ENCODE peak calls at places on chromosomes 2 and 18, in seven cellular contexts. U is AG09309; O is stimulated activated CD4-positive, alpha-beta T cell treated with anti-CD3 and anti-CD28 coated beads, TNF-alpha, amount 100 ng/mL, for 4 hours; W is pons; J is activated CD8-positive, alpha-beta memory T cell treated with anti-CD3 and anti-CD28 coated beads for 24 hours; C is fibroblast of mammary gland; S is H9. E is an unnamed sample.

GRCh38 chr2:37896319-37896718 is 28.8 kb upstream of the RMDN2 start:
- DNase-seq in C (peak; percentile 24), J (no peak), O (no peak), W (no peak), U (no peak), S (no peak), E (no peak)

GRCh38 chr2:36352711-36353110 is 2.9 kb upstream of the CRIM1 start:
- DNase-seq in W (peak; percentile 46), U (no peak), C (peak; percentile 82), O (no peak), S (no peak), J (no peak), E (no peak)

GRCh38 chr2:170485254-170485653 is 229.9 kb upstream of the SP5 start:
- DNase-seq in O (no peak), S (no peak), J (no peak), U (no peak), W (no peak), C (no peak), E (no peak)

GRCh38 chr2:44392338-44392943 is 30.7 kb downstream of the CAMKMT start:
- DNase-seq in U (no peak), J (peak; percentile 72), W (peak; percentile 41), C (peak; percentile 42), S (no peak), O (peak; percentile 6), E (no peak)

GRCh38 chr2:118065927-118066326 is 22.3 kb upstream of the INSIG2 start:
- DNase-seq in S (no peak), O (no peak), W (no peak), U (no peak), C (no peak), J (no peak), E (no peak)

GRCh38 chr2:18518116-18519111 is 42.0 kb downstream of the RDH14 start:
- DNase-seq in O (no peak), W (no peak), U (no peak), S (no peak), J (no peak), C (peak; percentile 66), E (no peak)

GRCh38 chr2:134866498-134867099 is 28.2 kb downstream of the ACMSD start:
- DNase-seq in O (no peak), J (no peak), W (no peak), C (peak; percentile 66), U (no peak), S (no peak), E (no peak)

GRCh38 chr2:100588071-100588786 is 25.4 kb downstream of the PDCL3 start:
- DNase-seq in U (no peak), C (peak; percentile 91), W (no peak), S (no peak), O (no peak), J (peak; percentile 60), E (no peak)

GRCh38 chr2:47811668-47812067 is 28.7 kb downstream of the MSH6 start:
- DNase-seq in U (no peak), W (no peak), S (no peak), O (no peak), J (no peak), C (no peak), E (no peak)

GRCh38 chr18:56492136-56492535 is 146.3 kb downstream of the TXNL1 start:
- DNase-seq in J (no peak), C (no peak), S (no peak), U (no peak), O (no peak), W (no peak), E (no peak)

GRCh38 chr2:153195342-153195741 is 283.2 kb downstream of the RPRM start:
- DNase-seq in U (no peak), J (no peak), S (no peak), C (no peak), W (no peak), O (no peak), E (no peak)

GRCh38 chr2:66888246-66888645 is 453.3 kb downstream of the MEIS1 start:
- DNase-seq in O (no peak), C (no peak), S (no peak), U (no peak), W (no peak), J (no peak), E (no peak)

GRCh38 chr2:12484536-12485115 is 232.1 kb upstream of the TRIB2 start:
- DNase-seq in O (no peak), W (no peak), C (peak; percentile 74), J (no peak), U (no peak), S (no peak), E (no peak)

GRCh38 chr18:33901894-33902512 is 322.7 kb downstream of the NOL4 start:
- DNase-seq in U (no peak), W (no peak), C (no peak), J (no peak), O (no peak), S (no peak), E (no peak)